ENCODE peak calls at places on chromosomes 16 and 17, in nine cellular contexts. Q is HCT116, W is GM23248, C is neuronal stem cell, L is neural progenitor cell, U is IMR-90, G is fibroblast of lung, X is MM.1S, Z is Karpas-422. Y is an unnamed sample.
A peak's percentile ranks its signal among the peaks of the same experiment; 100 is the strongest.

GRCh38 chr17:75874323-75875181 is 3.8 kb downstream of the TRIM47 start:
- DNase-seq in Q (no peak), W (no peak), C (no peak), L (no peak), U (no peak), G (no peak), X (no peak), Z (no peak), Y (peak; percentile 58)

GRCh38 chr17:12523244-12523643 is 142.4 kb upstream of the MYOCD start:
- DNase-seq in Q (no peak), W (no peak), C (no peak), L (no peak), U (no peak), G (no peak), X (no peak), Z (no peak), Y (no peak)

GRCh38 chr16:49643429-49644142 is 212.3 kb downstream of the ZNF423 start:
- DNase-seq in Q (no peak), W (peak; percentile 81), C (no peak), L (no peak), U (peak; percentile 78), G (peak; percentile 95), X (no peak), Z (no peak), Y (no peak)

GRCh38 chr17:34981538-34982241 is 1.4 kb downstream of the LIG3 start:
- DNase-seq in Q (no peak), W (peak; percentile 56), C (no peak), L (peak; percentile 38), U (peak; percentile 47), G (peak; percentile 47), X (no peak), Z (no peak), Y (no peak)

GRCh38 chr16:11025120-11025531 is 80.8 kb downstream of the CLEC16A start:
- DNase-seq in Q (no peak), W (no peak), C (no peak), L (no peak), U (no peak), G (no peak), X (peak; percentile 26), Z (no peak), Y (no peak)

GRCh38 chr17:75762513-75763268 is 2.3 kb downstream of the GALK1 start:
- DNase-seq in Q (no peak), W (no peak), C (no peak), L (no peak), U (no peak), G (no peak), X (no peak), Z (no peak), Y (no peak)

GRCh38 chr16:4140652-4141051 is 24.4 kb upstream of the ADCY9 start:
- DNase-seq in Q (no peak), W (no peak), C (no peak), L (no peak), U (peak; percentile 63), G (peak; percentile 74), X (no peak), Z (no peak), Y (no peak)

GRCh38 chr17:5758651-5759050 is 174.3 kb upstream of the NLRP1 start:
- DNase-seq in Q (peak; percentile 83), W (no peak), C (no peak), L (peak; percentile 39), U (peak; percentile 28), G (peak; percentile 65), X (peak; percentile 24), Z (peak; percentile 86), Y (peak; percentile 91)

GRCh38 chr16:86541560-86541959 is 13.5 kb downstream of the MTHFSD start:
- DNase-seq in Q (no peak), W (no peak), C (no peak), L (no peak), U (no peak), G (no peak), X (no peak), Z (no peak), Y (no peak)

GRCh38 chr17:11506635-11507034 is 91.6 kb upstream of the DNAH9 start:
- DNase-seq in Q (no peak), W (peak; percentile 6), C (peak; percentile 83), L (peak; percentile 88), U (no peak), G (no peak), X (peak; percentile 27), Z (peak; percentile 75), Y (peak; percentile 93)

DNA sequence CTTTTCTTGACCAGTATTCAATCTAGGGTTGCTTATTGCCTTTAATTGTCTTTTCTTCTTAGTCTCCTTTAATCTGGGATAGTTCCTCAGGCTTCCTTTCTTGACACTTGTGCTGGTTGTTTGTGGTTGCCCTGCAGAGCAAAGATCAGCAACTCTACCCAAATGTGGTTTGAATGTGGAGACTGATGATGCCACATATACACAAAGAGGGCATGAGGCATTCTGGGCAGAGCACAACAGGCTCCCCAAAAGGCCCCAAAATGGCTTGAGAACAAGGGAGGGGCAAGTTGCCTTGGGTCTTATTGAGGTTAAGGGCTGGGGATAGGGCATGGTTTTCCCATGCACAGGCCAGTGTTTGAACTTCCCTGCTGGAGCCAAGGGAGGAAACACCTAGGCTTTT is 29.8 kb upstream of the HOXB9 start:
- DNase-seq in Q (no peak), W (no peak), C (no peak), L (no peak), U (no peak), G (no peak), X (no peak), Z (no peak), Y (peak; percentile 10)
- H3K27me3 ChIP-seq in Q (no peaks in the 10 kb centered on the region), W (peaks cover 49% of the 10 kb centered on the region), C (peaks cover 1% of the 10 kb centered on the region), L (peaks cover 96% of the 10 kb centered on the region), U (peaks cover 38% of the 10 kb centered on the region), G (peaks cover 8% of the 10 kb centered on the region), X (no peaks in the 10 kb centered on the region), Z (no peaks in the 10 kb centered on the region), Y (peaks cover 80% of the 10 kb centered on the region)

DNA sequence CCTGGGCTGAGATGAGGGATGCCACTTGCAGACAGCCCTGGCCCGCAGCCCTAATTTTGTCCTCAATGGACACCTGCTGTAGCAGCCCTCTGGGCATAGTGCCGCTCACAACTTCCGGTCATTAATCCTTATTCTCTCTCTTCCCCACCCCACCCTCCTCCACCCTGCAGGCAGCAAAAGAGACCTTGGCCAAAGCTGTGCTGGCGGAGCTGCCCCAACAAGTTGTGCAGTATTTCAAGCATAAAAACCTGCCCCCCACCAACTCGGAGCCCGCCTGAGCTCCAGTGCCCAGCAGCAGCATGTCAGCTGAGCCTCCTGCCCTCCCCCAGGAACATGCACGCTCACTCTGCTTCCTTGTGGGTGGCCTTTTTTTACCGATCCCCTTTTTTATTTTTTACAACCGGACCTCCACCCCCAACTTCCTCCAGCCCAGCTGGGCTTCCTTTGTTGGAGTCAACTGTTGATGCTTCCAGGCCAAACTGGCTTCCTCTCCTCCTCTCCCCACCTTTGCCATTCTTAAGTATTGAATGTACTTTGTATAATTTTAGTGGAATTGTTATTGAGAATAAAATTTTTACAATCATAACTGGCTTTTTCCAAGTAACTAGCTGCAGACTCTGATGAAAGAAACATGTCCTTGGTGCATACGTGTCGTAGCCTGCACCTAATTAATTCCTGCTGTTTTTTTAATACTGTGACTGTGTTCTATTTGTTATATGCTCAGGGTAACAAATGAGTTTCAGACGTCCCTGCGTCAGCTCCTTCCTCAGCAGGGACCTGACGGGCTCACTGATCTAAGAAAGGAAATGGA is 38.3 kb downstream of the PSME3IP1 start:
- DNase-seq in Q (no peak), W (peak; percentile 75), C (no peak), L (peak; percentile 33), U (peak; percentile 46), G (peak; percentile 21), X (peak; percentile 24), Z (no peak), Y (peak; percentile 46)
- H3K27ac ChIP-seq in Q (no peak overlapping the region), W (peak overlapping the region; percentile 75), C (peak overlapping the region; percentile 29), L (no peak overlapping the region), U (no peak overlapping the region), G (no peak overlapping the region), X (peak overlapping the region; percentile 55), Z (no peak overlapping the region), Y (peak overlapping the region; percentile 41)

GRCh38 chr16:88706965-88707871 is 915 bp downstream of the CTU2 start:
- DNase-seq in Q (no peak), W (peak; percentile 63), C (no peak), L (no peak), U (no peak), G (no peak), X (peak; percentile 19), Z (peak; percentile 55), Y (no peak)

GRCh38 chr16:88705076-88705684 is 1.0 kb downstream of the RNF166 start:
- DNase-seq in Q (no peak), W (peak; percentile 78), C (no peak), L (no peak), U (peak; percentile 34), G (peak; percentile 49), X (peak; percentile 12), Z (peak; percentile 66), Y (no peak)

GRCh38 chr16:88706288-88706964 is at the start of the genes CTU2 and RNF166:
- DNase-seq in Q (peak; percentile 83), W (peak; percentile 93), C (peak; percentile 90), L (peak; percentile 96), U (peak; percentile 84), G (peak; percentile 85), X (peak; percentile 84), Z (peak; percentile 96), Y (peak; percentile 94)

GRCh38 chr16:88703486-88704309 is 2.5 kb downstream of the RNF166 start:
- DNase-seq in Q (no peak), W (no peak), C (no peak), L (no peak), U (no peak), G (peak; percentile 22), X (no peak), Z (no peak), Y (no peak)

DNA sequence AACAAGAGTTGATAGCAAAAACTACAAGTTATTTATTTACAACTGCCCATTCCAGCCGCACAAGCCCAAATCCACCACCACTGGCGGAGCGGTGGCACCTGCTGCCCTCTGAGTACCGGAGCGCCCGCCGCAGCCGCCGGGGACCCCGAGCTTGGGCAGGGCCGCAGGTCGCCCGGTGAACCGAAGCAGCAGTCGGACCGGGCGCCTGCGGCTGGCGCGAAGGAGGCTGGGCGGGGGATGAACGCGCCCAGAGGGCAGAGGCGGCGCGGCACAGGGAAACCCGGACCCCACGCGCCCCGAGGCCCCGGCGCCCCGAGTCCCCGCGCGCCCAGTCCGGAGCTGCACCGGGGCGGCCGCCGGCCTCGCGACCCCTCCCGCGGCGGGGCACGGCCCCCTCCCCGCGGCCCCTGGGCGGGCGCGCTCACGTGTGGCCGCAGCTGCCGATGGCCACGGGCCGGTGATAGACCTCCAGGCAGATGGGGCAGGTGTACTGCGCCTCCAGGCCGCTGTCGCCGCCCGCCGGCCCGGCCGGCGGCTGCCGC is 391 bp downstream of the RNF166 start:
- DNase-seq in Q (no peak), W (peak; percentile 56), C (no peak), L (peak; percentile 67), U (no peak), G (no peak), X (no peak), Z (peak; percentile 54), Y (no peak)
- H3K9ac ChIP-seq in Q (peak overlapping the region; percentile 76), W (peak overlapping the region; percentile 89), C (peak overlapping the region; percentile 86), L (peak overlapping the region; percentile 84), U (peak overlapping the region; percentile 43), G (peak overlapping the region; percentile 85), X (peak overlapping the region; percentile 66), Z (peak overlapping the region; percentile 83), Y (peak overlapping the region; percentile 76)

DNA sequence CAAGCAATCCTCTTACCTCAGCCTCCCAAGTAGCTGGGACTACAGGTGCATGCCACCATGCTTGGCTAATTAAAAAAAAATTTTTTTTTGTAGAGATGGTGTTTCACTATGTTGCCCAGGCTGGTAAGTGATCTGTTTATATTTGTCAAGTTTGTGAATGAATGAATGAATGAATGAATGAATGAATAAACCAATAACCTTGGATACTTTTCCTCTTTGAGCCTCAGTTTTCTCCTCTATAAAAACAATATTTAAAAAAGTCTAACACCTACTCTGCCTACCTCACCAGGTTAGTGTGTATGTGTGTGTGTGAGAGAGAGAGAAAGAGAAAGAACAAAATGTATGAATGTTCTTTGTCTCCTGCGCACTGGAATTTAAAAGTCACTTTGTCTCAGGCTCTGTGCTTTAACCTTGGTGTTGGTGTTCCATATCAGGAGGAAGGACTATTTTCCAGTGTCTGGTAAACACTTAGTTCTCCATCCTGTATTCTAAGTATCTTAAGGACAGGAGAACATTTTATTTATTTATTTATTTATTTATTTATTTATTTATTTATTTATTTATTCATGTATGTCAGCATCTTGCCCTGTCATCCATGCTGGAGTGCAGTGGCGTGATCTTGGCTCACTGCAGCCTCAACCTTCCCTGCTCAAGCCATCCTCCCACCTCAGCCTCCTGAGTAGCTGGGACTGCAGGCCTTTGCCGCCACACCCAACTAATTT is 27.1 kb downstream of the CHD9 start:
- DNase-seq in Q (no peak), W (no peak), C (no peak), L (no peak), U (no peak), G (no peak), X (no peak), Z (peak; percentile 25), Y (no peak)
- H3K27me3 ChIP-seq in Q (no peaks in the 10 kb centered on the region), W (no peaks in the 10 kb centered on the region), C (no peaks in the 10 kb centered on the region), L (no peaks in the 10 kb centered on the region), U (no peaks in the 10 kb centered on the region), G (no peaks in the 10 kb centered on the region), X (no peaks in the 10 kb centered on the region), Z (no peaks in the 10 kb centered on the region), Y (peaks cover 6% of the 10 kb centered on the region)

Y was measured in endodermal cell.